ENCODE peak calls at places on chromosomes 1 and 21, in seven cellular contexts. Z, E, T, F, V, X and R are unnamed samples.

GRCh38 chr1:168428063-168428731 is 115.6 kb downstream of the XCL2 start:
- DNase-seq in E (no peak), X (no peak), V (no peak), T (no peak), F (no peak), Z (no peak), R (no peak)

GRCh38 chr21:43585924-43586411 is 73.3 kb downstream of the HSF2BP start:
- DNase-seq in T (peak; percentile 38), Z (no peak), F (peak; percentile 99), X (no peak), V (no peak), E (peak; percentile 98), R (no peak)

GRCh38 chr1:21247892-21248715 is 42.2 kb downstream of the ECE1 start:
- DNase-seq in F (no peak), E (no peak), T (no peak), V (no peak), Z (no peak), X (no peak), R (no peak)

GRCh38 chr1:202029171-202029665 is 18.8 kb downstream of the ELF3 start:
- DNase-seq in F (peak; percentile 29), Z (no peak), E (peak; percentile 89), T (no peak), V (no peak), X (peak; percentile 6), R (no peak)

GRCh38 chr1:3219005-3219724 is 150.2 kb downstream of the PRDM16 start:
- DNase-seq in F (peak; percentile 19), E (peak; percentile 1), V (no peak), T (no peak), X (peak; percentile 93), Z (no peak), R (no peak)

GRCh38 chr1:192702212-192702993 is 66.5 kb downstream of the RGS13 start:
- DNase-seq in X (no peak), T (no peak), Z (no peak), F (peak; percentile 18), E (peak; percentile 89), V (peak; percentile 43), R (no peak)

GRCh38 chr1:5053744-5054143 is 399.3 kb downstream of the AJAP1 start:
- DNase-seq in Z (no peak), T (no peak), F (no peak), X (no peak), E (no peak), V (no peak), R (no peak)

GRCh38 chr1:84996846-84997666 is at the start of gene MCOLN2:
- DNase-seq in X (peak; percentile 84), T (peak; percentile 61), E (peak; percentile 12), V (no peak), Z (peak; percentile 37), F (no peak), R (no peak)

GRCh38 chr1:22388666-22389455 is 62.8 kb upstream of the ZBTB40 start:
- DNase-seq in F (peak; percentile 46), T (no peak), Z (no peak), V (no peak), X (no peak), E (no peak), R (no peak)

GRCh38 chr1:112704908-112705627 is 1.9 kb downstream of the RHOC start:
- DNase-seq in T (peak; percentile 83), V (peak; percentile 53), Z (peak; percentile 48), X (peak; percentile 90), F (peak; percentile 95), E (peak; percentile 95), R (no peak)

GRCh38 chr1:87359586-87359985 is 30.9 kb downstream of the LMO4 start:
- DNase-seq in T (no peak), Z (no peak), X (no peak), F (no peak), V (no peak), E (no peak), R (no peak)

GRCh38 chr1:227734546-227734857 is 600 bp downstream of the JMJD4 start:
- DNase-seq in F (no peak), V (no peak), Z (no peak), X (no peak), T (no peak), E (no peak), R (no peak)
- H3K27me3 ChIP-seq in F (no peaks in the 10 kb centered on the region), V (no peaks in the 10 kb centered on the region), Z (no peaks in the 10 kb centered on the region), X (no peaks in the 10 kb centered on the region), T (no peaks in the 10 kb centered on the region), E (no peaks in the 10 kb centered on the region), R (no peaks in the 10 kb centered on the region)

GRCh38 chr21:45330075-45330781 is 42.5 kb upstream of the POFUT2 start:
- DNase-seq in E (peak; percentile 87), F (peak; percentile 74), X (peak; percentile 90), Z (no peak), V (no peak), T (no peak), R (no peak)

GRCh38 chr21:45332981-45333582 is 45.4 kb upstream of the POFUT2 start:
- DNase-seq in T (no peak), X (peak; percentile 48), F (no peak), E (no peak), V (no peak), Z (no peak), R (no peak)

GRCh38 chr21:45330851-45331261 is 43.2 kb upstream of the POFUT2 start:
- DNase-seq in X (no peak), E (no peak), V (no peak), Z (no peak), F (no peak), T (no peak), R (no peak)

GRCh38 chr21:45332415-45332814 is 44.7 kb upstream of the POFUT2 start:
- DNase-seq in F (no peak), X (no peak), V (no peak), E (no peak), T (no peak), Z (no peak), R (no peak)

DNA sequence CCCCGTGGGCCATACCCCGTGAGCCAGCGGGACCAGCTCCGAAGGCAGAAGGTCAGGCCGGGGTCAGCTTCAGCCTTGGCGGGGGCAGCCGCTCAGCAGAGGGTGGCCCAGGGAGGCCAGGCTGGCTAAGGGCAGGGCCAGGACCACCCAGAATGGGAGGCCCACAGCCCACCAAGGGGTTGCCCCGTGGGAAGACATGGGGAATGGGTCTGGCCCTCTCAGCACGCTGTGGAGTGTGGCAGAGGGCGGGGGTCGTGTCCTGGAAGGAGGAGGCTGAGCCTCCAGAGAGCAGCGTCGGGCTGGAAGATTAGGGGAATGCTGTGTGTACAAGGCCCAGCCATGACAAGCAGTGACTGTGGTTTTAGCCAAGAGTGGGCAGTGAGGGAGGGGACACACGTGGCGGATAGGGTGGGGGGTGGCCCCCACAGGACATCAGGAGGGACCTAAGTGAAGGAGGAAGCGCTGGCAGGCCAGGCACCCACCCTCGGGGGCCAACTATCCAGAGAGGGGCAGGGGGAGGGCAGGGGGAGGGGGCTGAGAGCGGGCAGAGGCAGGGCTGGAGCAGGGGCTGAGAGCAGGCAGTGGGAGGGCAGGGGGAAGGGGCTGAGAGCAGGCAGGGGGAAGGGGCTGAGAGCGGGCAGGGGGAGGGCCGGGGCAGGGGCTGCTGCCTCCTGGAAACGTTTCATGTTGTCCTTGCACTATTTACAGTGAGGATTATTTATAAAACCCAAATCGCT is 44.0 kb upstream of the POFUT2 start:
- DNase-seq in T (no peak), E (no peak), F (no peak), Z (no peak), X (no peak), V (no peak), R (no peak)
- H3K27me3 ChIP-seq in T (peaks cover 42% of the 10 kb centered on the region), E (no peaks in the 10 kb centered on the region), F (no peaks in the 10 kb centered on the region), Z (no peaks in the 10 kb centered on the region), X (no peaks in the 10 kb centered on the region), V (peaks cover 2% of the 10 kb centered on the region), R (no peaks in the 10 kb centered on the region)

GRCh38 chr1:205043866-205044265 is 854 bp downstream of the CNTN2 start:
- DNase-seq in F (no peak), E (no peak), V (no peak), Z (no peak), T (no peak), X (peak; percentile 9), R (no peak)
- H3K27me3 ChIP-seq in F (peaks cover 54% of the 10 kb centered on the region), E (peaks cover 33% of the 10 kb centered on the region), V (peaks cover 42% of the 10 kb centered on the region), Z (peaks cover 9% of the 10 kb centered on the region), T (peaks cover 99% of the 10 kb centered on the region), X (no peaks in the 10 kb centered on the region), R (peaks cover 4% of the 10 kb centered on the region)

GRCh38 chr1:156866679-156867015 is 6.0 kb downstream of the NTRK1 start:
- DNase-seq in X (peak; percentile 20), E (no peak), V (no peak), T (no peak), F (no peak), Z (no peak), R (no peak)

GRCh38 chr1:156865258-156865657 is 4.6 kb downstream of the NTRK1 start:
- DNase-seq in T (no peak), F (no peak), V (no peak), X (no peak), E (no peak), Z (no peak), R (no peak)

GRCh38 chr1:156868341-156868740 is 7.7 kb downstream of the NTRK1 start:
- DNase-seq in Z (no peak), F (no peak), X (peak; percentile 50), E (no peak), V (no peak), T (no peak), R (no peak)

GRCh38 chr1:156864796-156865195 is 4.1 kb downstream of the NTRK1 start:
- DNase-seq in Z (no peak), T (no peak), F (no peak), V (no peak), X (no peak), E (no peak), R (no peak)

DNA sequence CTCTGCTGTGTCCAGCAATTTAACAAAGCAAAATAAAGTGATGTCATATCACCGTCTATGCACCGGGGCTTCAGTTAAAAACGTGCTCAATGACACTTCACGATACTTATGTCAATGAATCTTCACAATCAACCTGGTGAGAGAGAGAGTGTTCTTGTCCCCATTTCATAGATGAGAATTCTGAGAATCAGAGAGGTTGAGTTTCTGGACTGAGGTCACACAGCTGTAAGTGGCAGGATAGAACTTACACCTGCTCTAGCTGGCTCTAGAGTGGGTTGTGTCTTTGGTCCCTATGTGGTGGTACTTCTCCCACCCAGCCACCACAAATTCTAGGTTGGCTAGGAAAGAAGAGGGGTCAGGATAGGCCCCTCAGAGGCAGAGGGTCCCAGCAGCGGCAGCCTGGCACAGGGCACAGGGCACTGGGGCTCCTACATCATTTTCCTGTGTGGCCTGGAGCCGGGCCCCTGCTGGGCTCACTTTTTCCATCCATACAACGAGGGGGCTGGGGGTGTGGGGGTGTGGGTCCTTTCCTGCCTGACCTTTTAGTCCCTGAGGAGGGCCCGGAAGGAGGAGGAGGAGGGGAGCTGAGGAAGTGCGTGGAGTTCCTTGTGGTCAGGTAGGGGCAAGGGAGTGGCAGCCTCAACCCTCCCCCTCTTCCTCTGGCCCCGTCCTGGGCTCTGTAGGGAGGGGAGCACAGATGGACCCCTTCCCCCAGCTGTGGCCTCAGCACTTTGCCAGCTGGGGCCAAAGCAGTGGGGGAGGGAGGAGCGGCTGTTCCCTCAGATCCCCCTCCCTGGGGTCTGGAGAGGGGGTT is 5.4 kb downstream of the NTRK1 start:
- DNase-seq in Z (no peak), E (no peak), F (no peak), T (no peak), V (peak; percentile 5), X (peak; percentile 36), R (no peak)
- H3K27me3 ChIP-seq in Z (peaks cover 31% of the 10 kb centered on the region), E (peaks cover 29% of the 10 kb centered on the region), F (peaks cover 7% of the 10 kb centered on the region), T (peaks cover 84% of the 10 kb centered on the region), V (peaks cover 33% of the 10 kb centered on the region), X (peaks cover 14% of the 10 kb centered on the region), R (peaks cover 8% of the 10 kb centered on the region)